ENCODE peak calls at places on chromosomes 7 and 10, in five cellular contexts. One of them, this sample, is unnamed.

GRCh38 chr7:142319970-142320369 is 62.1 kb upstream of the PRSS58 start:
- DNase-seq in transverse colon: no peak
- DNase-seq in SK-N-SH: no peak
- DNase-seq in esophagus muscularis mucosa: no peak
- DNase-seq in A549: no peak
- DNase-seq in this sample: no peak

GRCh38 chr10:28367865-28368541 is 65.1 kb upstream of the MPP7 start:
- DNase-seq in SK-N-SH: no peak
- DNase-seq in A549: no peak
- DNase-seq in transverse colon: peak
- DNase-seq in esophagus muscularis mucosa: no peak
- DNase-seq in this sample: no peak

GRCh38 chr10:122494833-122495232 is 33.5 kb downstream of the HTRA1 start:
- DNase-seq in transverse colon: no peak
- DNase-seq in SK-N-SH: no peak
- DNase-seq in A549: peak
- DNase-seq in esophagus muscularis mucosa: no peak
- DNase-seq in this sample: no peak

GRCh38 chr10:95360122-95360715 is 69.4 kb upstream of the PDLIM1 start:
- DNase-seq in SK-N-SH: no peak
- DNase-seq in A549: peak
- DNase-seq in esophagus muscularis mucosa: no peak
- DNase-seq in transverse colon: no peak
- DNase-seq in this sample: no peak

GRCh38 chr7:148540041-148540738 is 50.4 kb upstream of the C7orf33 start:
- DNase-seq in transverse colon: no peak
- DNase-seq in SK-N-SH: peak
- DNase-seq in esophagus muscularis mucosa: no peak
- DNase-seq in A549: peak
- DNase-seq in this sample: peak

GRCh38 chr7:135755351-135755753 is 6.7 kb upstream of the FAM180A start:
- DNase-seq in transverse colon: no peak
- DNase-seq in esophagus muscularis mucosa: no peak
- DNase-seq in A549: no peak
- DNase-seq in SK-N-SH: no peak
- DNase-seq in this sample: no peak

GRCh38 chr7:36287371-36288241 is 102.1 kb upstream of the ANLN start:
- DNase-seq in transverse colon: no peak
- DNase-seq in A549: peak
- DNase-seq in esophagus muscularis mucosa: no peak
- DNase-seq in SK-N-SH: peak
- DNase-seq in this sample: no peak

GRCh38 chr10:1048349-1048731 is 579 bp downstream of the IDI1 start:
- DNase-seq in esophagus muscularis mucosa: no peak
- DNase-seq in A549: peak
- DNase-seq in SK-N-SH: peak
- DNase-seq in transverse colon: peak
- DNase-seq in this sample: no peak

GRCh38 chr10:95841711-95842498 is 65.9 kb upstream of the CC2D2B start:
- DNase-seq in transverse colon: peak
- DNase-seq in esophagus muscularis mucosa: no peak
- DNase-seq in A549: peak
- DNase-seq in SK-N-SH: peak
- DNase-seq in this sample: no peak

GRCh38 chr10:12796431-12797185 is 204.9 kb downstream of the CCDC3 start:
- DNase-seq in esophagus muscularis mucosa: no peak
- DNase-seq in A549: no peak
- DNase-seq in SK-N-SH: no peak
- DNase-seq in transverse colon: no peak
- DNase-seq in this sample: no peak

GRCh38 chr10:30594077-30594476 is 35.5 kb downstream of the LYZL2 start:
- DNase-seq in transverse colon: no peak
- DNase-seq in A549: no peak
- DNase-seq in esophagus muscularis mucosa: no peak
- DNase-seq in SK-N-SH: no peak
- DNase-seq in this sample: no peak

GRCh38 chr10:58512470-58513188 is at the start of gene BICC1:
- DNase-seq in transverse colon: peak
- DNase-seq in esophagus muscularis mucosa: no peak
- DNase-seq in SK-N-SH: peak
- DNase-seq in A549: peak
- DNase-seq in this sample: peak

GRCh38 chr7:117137868-117138267 is 184.6 kb downstream of the ST7 start:
- DNase-seq in A549: no peak
- DNase-seq in esophagus muscularis mucosa: no peak
- DNase-seq in transverse colon: no peak
- DNase-seq in SK-N-SH: no peak
- DNase-seq in this sample: no peak

GRCh38 chr10:133378251-133379096 is 588 bp upstream of the PAOX start:
- DNase-seq in A549: peak
- DNase-seq in SK-N-SH: peak
- DNase-seq in esophagus muscularis mucosa: no peak
- DNase-seq in transverse colon: peak
- DNase-seq in this sample: peak

GRCh38 chr10:117686606-117687005 is 144.1 kb downstream of the EMX2 start:
- DNase-seq in transverse colon: no peak
- DNase-seq in esophagus muscularis mucosa: no peak
- DNase-seq in SK-N-SH: no peak
- DNase-seq in A549: no peak
- DNase-seq in this sample: no peak

GRCh38 chr7:129793506-129794310 is 159.1 kb downstream of the UBE2H start:
- DNase-seq in esophagus muscularis mucosa: no peak
- DNase-seq in transverse colon: no peak
- DNase-seq in A549: no peak
- DNase-seq in SK-N-SH: peak
- DNase-seq in this sample: no peak

GRCh38 chr10:44993922-44994751 is 6.6 kb upstream of the ZNF22 start:
- DNase-seq in SK-N-SH: no peak
- DNase-seq in A549: no peak
- DNase-seq in esophagus muscularis mucosa: peak
- DNase-seq in transverse colon: no peak
- DNase-seq in this sample: no peak

GRCh38 chr10:129853236-129853946 is 110.7 kb downstream of the EBF3 start:
- DNase-seq in esophagus muscularis mucosa: no peak
- DNase-seq in transverse colon: no peak
- DNase-seq in SK-N-SH: peak
- DNase-seq in A549: peak
- DNase-seq in this sample: no peak

GRCh38 chr7:90994601-90995000 is 269.6 kb upstream of the FZD1 start:
- DNase-seq in A549: no peak
- DNase-seq in esophagus muscularis mucosa: no peak
- DNase-seq in SK-N-SH: no peak
- DNase-seq in transverse colon: no peak
- DNase-seq in this sample: no peak

GRCh38 chr10:37727491-37728352 is 129.7 kb downstream of the ZNF248 start:
- DNase-seq in A549: no peak
- DNase-seq in SK-N-SH: no peak
- DNase-seq in esophagus muscularis mucosa: no peak
- DNase-seq in transverse colon: no peak
- DNase-seq in this sample: no peak

GRCh38 chr7:2044311-2044882 is 188.3 kb downstream of the MAD1L1 start:
- DNase-seq in esophagus muscularis mucosa: no peak
- DNase-seq in SK-N-SH: no peak
- DNase-seq in transverse colon: no peak
- DNase-seq in A549: no peak
- DNase-seq in this sample: no peak

GRCh38 chr7:39735903-39736302 is 112.5 kb downstream of the RALA start:
- DNase-seq in SK-N-SH: peak
- DNase-seq in A549: no peak
- DNase-seq in esophagus muscularis mucosa: no peak
- DNase-seq in transverse colon: no peak
- DNase-seq in this sample: no peak

GRCh38 chr10:28375399-28376354 is 72.8 kb upstream of the MPP7 start:
- DNase-seq in A549: peak
- DNase-seq in esophagus muscularis mucosa: no peak
- DNase-seq in SK-N-SH: no peak
- DNase-seq in transverse colon: peak
- DNase-seq in this sample: no peak

GRCh38 chr7:92717982-92718716 is 118.2 kb downstream of the CDK6 start:
- DNase-seq in SK-N-SH: no peak
- DNase-seq in esophagus muscularis mucosa: no peak
- DNase-seq in transverse colon: peak
- DNase-seq in A549: peak
- DNase-seq in this sample: peak

GRCh38 chr10:69303632-69304035 is 25.3 kb downstream of the HK1 start:
- DNase-seq in A549: no peak
- DNase-seq in esophagus muscularis mucosa: no peak
- DNase-seq in transverse colon: no peak
- DNase-seq in SK-N-SH: no peak
- DNase-seq in this sample: no peak

GRCh38 chr10:8556321-8556720 is 501.8 kb downstream of the GATA3 start:
- DNase-seq in transverse colon: no peak
- DNase-seq in A549: no peak
- DNase-seq in SK-N-SH: no peak
- DNase-seq in esophagus muscularis mucosa: no peak
- DNase-seq in this sample: no peak

GRCh38 chr7:77649950-77650349 is 46.3 kb upstream of the RSBN1L start:
- DNase-seq in transverse colon: no peak
- DNase-seq in esophagus muscularis mucosa: no peak
- DNase-seq in A549: peak
- DNase-seq in SK-N-SH: no peak
- DNase-seq in this sample: no peak
- H3K27ac ChIP-seq in transverse colon: no peak
- H3K27ac ChIP-seq in esophagus muscularis mucosa: no peak
- H3K27ac ChIP-seq in A549: peak
- H3K27ac ChIP-seq in SK-N-SH: peak
- H3K27ac ChIP-seq in this sample: no peak

GRCh38 chr7:105352018-105352612 is 36.6 kb downstream of the SRPK2 start:
- DNase-seq in transverse colon: peak
- DNase-seq in esophagus muscularis mucosa: peak
- DNase-seq in SK-N-SH: no peak
- DNase-seq in A549: no peak
- DNase-seq in this sample: peak

GRCh38 chr7:105354383-105354782 is 34.3 kb downstream of the SRPK2 start:
- DNase-seq in A549: no peak
- DNase-seq in esophagus muscularis mucosa: no peak
- DNase-seq in SK-N-SH: no peak
- DNase-seq in transverse colon: no peak
- DNase-seq in this sample: no peak

GRCh38 chr7:105355701-105356100 is 33.0 kb downstream of the SRPK2 start:
- DNase-seq in esophagus muscularis mucosa: no peak
- DNase-seq in SK-N-SH: no peak
- DNase-seq in A549: no peak
- DNase-seq in transverse colon: no peak
- DNase-seq in this sample: no peak

GRCh38 chr7:105352922-105353668 is 35.6 kb downstream of the SRPK2 start:
- DNase-seq in esophagus muscularis mucosa: no peak
- DNase-seq in A549: no peak
- DNase-seq in SK-N-SH: no peak
- DNase-seq in transverse colon: no peak
- DNase-seq in this sample: no peak

GRCh38 chr7:105353752-105354328 is 34.9 kb downstream of the SRPK2 start:
- DNase-seq in SK-N-SH: no peak
- DNase-seq in A549: no peak
- DNase-seq in transverse colon: peak
- DNase-seq in esophagus muscularis mucosa: no peak
- DNase-seq in this sample: peak
- TF ChIP-seq EP300 in SK-N-SH: no peak
- TF ChIP-seq EP300 in A549: no peak
- TF ChIP-seq EP300 in transverse colon: no peak
- TF ChIP-seq EP300 in esophagus muscularis mucosa: no peak
- TF ChIP-seq EP300 in this sample: no peak

GRCh38 chr10:80552151-80552646 is 14.5 kb downstream of the SH2D4B start:
- DNase-seq in esophagus muscularis mucosa: peak
- DNase-seq in A549: no peak
- DNase-seq in SK-N-SH: no peak
- DNase-seq in transverse colon: peak
- DNase-seq in this sample: no peak
- H3K27ac ChIP-seq in esophagus muscularis mucosa: no peak
- H3K27ac ChIP-seq in A549: no peak
- H3K27ac ChIP-seq in SK-N-SH: no peak
- H3K27ac ChIP-seq in transverse colon: peak
- H3K27ac ChIP-seq in this sample: no peak

GRCh38 chr10:103238506-103239252 is 7.0 kb upstream of the RPEL1 start:
- DNase-seq in transverse colon: peak
- DNase-seq in A549: peak
- DNase-seq in SK-N-SH: no peak
- DNase-seq in esophagus muscularis mucosa: no peak
- DNase-seq in this sample: peak
- TF ChIP-seq EP300 in transverse colon: peak
- TF ChIP-seq EP300 in A549: no peak
- TF ChIP-seq EP300 in SK-N-SH: no peak
- TF ChIP-seq EP300 in esophagus muscularis mucosa: no peak
- TF ChIP-seq EP300 in this sample: no peak